ENCODE peak calls at places on chromosomes 11 and 22, in seven cellular contexts. Q is neural crest cell; A is cardiac muscle cell; M is central memory CD4-positive, alpha-beta T cell; W is activated effector memory CD4-positive, alpha-beta T cell treated with Interleukin-2 at 50 U/mL for 16 hours; V is SK-N-DZ; P is fibroblast of lung. C is an unnamed sample.
A peak's percentile ranks its signal among the peaks of the same experiment; 100 is the strongest.

GRCh38 chr22:36546932-36547331 is 18.0 kb upstream of the EIF3D start:
- DNase-seq in A (peak; percentile 38), V (no peak), W (no peak), M (no peak), Q (no peak), P (peak; percentile 36), C (no peak)

GRCh38 chr22:44624689-44625420 is 77.1 kb upstream of the PRR5 start:
- DNase-seq in A (no peak), V (no peak), Q (no peak), W (no peak), M (no peak), P (no peak), C (no peak)

GRCh38 chr22:29872989-29873388 is 10.0 kb upstream of the MTMR3 start:
- DNase-seq in A (no peak), W (no peak), P (no peak), M (no peak), V (no peak), Q (no peak), C (no peak)

GRCh38 chr22:28674121-28674563 is 5.5 kb downstream of the TTC28 start:
- DNase-seq in W (no peak), V (no peak), P (peak; percentile 61), A (peak; percentile 74), M (peak; percentile 68), Q (no peak), C (peak; percentile 10)

GRCh38 chr11:80948781-80949180 is 1508.0 kb upstream of the TENM4 start:
- DNase-seq in A (no peak), P (no peak), Q (no peak), M (no peak), W (no peak), V (peak; percentile 96), C (no peak)

GRCh38 chr11:12777208-12777874 is 103.1 kb downstream of the TEAD1 start:
- DNase-seq in P (peak; percentile 90), M (no peak), Q (no peak), A (peak; percentile 54), V (no peak), W (no peak), C (peak; percentile 27)

GRCh38 chr11:85823816-85824215 is 12.9 kb upstream of the SYTL2 start:
- DNase-seq in P (peak; percentile 24), M (peak; percentile 96), Q (no peak), V (no peak), A (no peak), W (peak; percentile 57), C (no peak)

GRCh38 chr11:69075421-69076128 is 26.8 kb downstream of the TPCN2 start:
- DNase-seq in P (peak; percentile 99), Q (no peak), A (peak; percentile 99), W (no peak), M (no peak), V (no peak), C (no peak)

GRCh38 chr22:32080904-32081303 is 37.8 kb downstream of the SLC5A1 start:
- DNase-seq in V (peak; percentile 41), W (no peak), P (peak; percentile 60), Q (no peak), A (peak; percentile 77), M (peak; percentile 26), C (peak; percentile 73)

GRCh38 chr11:47514825-47515647 is 37.9 kb downstream of the CELF1 start:
- DNase-seq in P (peak; percentile 84), A (peak; percentile 82), W (no peak), M (no peak), Q (no peak), V (no peak), C (no peak)

GRCh38 chr11:91158297-91158696 is 935.4 kb upstream of the CHORDC1 start:
- DNase-seq in A (no peak), Q (no peak), V (no peak), W (no peak), M (no peak), P (no peak), C (no peak)

GRCh38 chr22:47406896-47407295 is 644.4 kb downstream of the TBC1D22A start:
- DNase-seq in Q (no peak), P (no peak), W (no peak), A (no peak), V (no peak), M (no peak), C (no peak)

GRCh38 chr11:73314121-73314948 is 6.3 kb downstream of the ARHGEF17 start:
- DNase-seq in Q (no peak), P (peak; percentile 47), A (peak; percentile 80), M (no peak), W (no peak), V (no peak), C (no peak)

GRCh38 chr22:21064917-21065864 is 19.4 kb downstream of the LRRC74B start:
- DNase-seq in M (no peak), A (no peak), Q (no peak), W (no peak), V (no peak), P (no peak), C (no peak)

GRCh38 chr11:108093128-108093904 is 28.1 kb upstream of the ACAT1 start:
- DNase-seq in M (no peak), Q (no peak), A (no peak), W (no peak), P (peak; percentile 60), V (no peak), C (no peak)

GRCh38 chr11:30422389-30422788 is 99.5 kb downstream of the ARL14EP start:
- DNase-seq in M (no peak), P (no peak), Q (no peak), A (no peak), W (no peak), V (no peak), C (no peak)

GRCh38 chr11:60169264-60169915 is 13.5 kb downstream of the MS4A6A start:
- DNase-seq in A (peak; percentile 43), V (no peak), P (no peak), W (no peak), Q (no peak), M (no peak), C (no peak)

GRCh38 chr11:67532889-67533288 is 9.6 kb upstream of the CABP2 start:
- DNase-seq in P (no peak), A (no peak), M (no peak), V (no peak), W (no peak), Q (no peak), C (no peak)

GRCh38 chr11:73916435-73916834 is 34.4 kb upstream of the DNAJB13 start:
- DNase-seq in P (no peak), Q (no peak), V (no peak), W (no peak), M (no peak), A (no peak), C (no peak)

GRCh38 chr11:46410021-46410420 is 18.4 kb upstream of the CHRM4 start:
- DNase-seq in P (peak; percentile 46), A (peak; percentile 36), W (no peak), V (no peak), M (no peak), Q (no peak), C (no peak)

GRCh38 chr11:12731841-12732336 is 57.7 kb downstream of the TEAD1 start:
- DNase-seq in W (no peak), A (peak; percentile 14), M (no peak), V (peak; percentile 88), Q (no peak), P (no peak), C (no peak)

GRCh38 chr11:56842829-56843794 is 94.6 kb upstream of the OR9G4 start:
- DNase-seq in M (no peak), V (no peak), W (no peak), A (no peak), P (no peak), Q (no peak), C (no peak)

GRCh38 chr11:111633248-111633647 is 31.0 kb downstream of the SIK2 start:
- DNase-seq in M (no peak), A (no peak), W (no peak), P (no peak), V (no peak), Q (no peak), C (no peak)

GRCh38 chr11:26974068-26974790 is 19.7 kb upstream of the FIBIN start:
- DNase-seq in M (no peak), Q (no peak), P (peak; percentile 50), A (peak; percentile 55), V (no peak), W (no peak), C (no peak)

GRCh38 chr11:88618716-88619462 is 281.4 kb upstream of the CTSC start:
- DNase-seq in Q (no peak), V (no peak), P (no peak), A (no peak), M (no peak), W (no peak), C (no peak)

GRCh38 chr11:113481672-113482071 is 6.5 kb upstream of the DRD2 start:
- DNase-seq in Q (no peak), W (no peak), V (no peak), M (no peak), A (peak; percentile 32), P (no peak), C (no peak)

GRCh38 chr11:108511851-108512474 is 13.8 kb upstream of the POGLUT3 start:
- DNase-seq in P (peak; percentile 42), Q (no peak), M (no peak), W (no peak), V (no peak), A (peak; percentile 19), C (no peak)

C was measured in SK-N-SH.